ENCODE peak calls at places on chromosomes 16 and 17, in ten cellular contexts. One of them, this sample, is unnamed.

GRCh38 chr16:5461574-5461973 is 364.0 kb upstream of the EEF2KMT start:
- DNase-seq in non-pigmented ciliary epithelial cell: no peak
- DNase-seq in stimulated activated CD4-positive, alpha-beta T cell treated with anti-CD3 and anti-CD28 coated beads, Interleukin-1b, Interleukin-23, amount 100 ng/mL, for 24 hours: no peak
- DNase-seq in EL: no peak
- DNase-seq in adipocyte: no peak
- DNase-seq in myocyte: no peak
- DNase-seq in stimulated activated CD8-positive, alpha-beta memory T cell treated with anti-CD3 and anti-CD28 coated beads, Interleukin-2, amount 100 ng/mL, for 48 hours: no peak
- DNase-seq in fibroblast of lung: no peak
- DNase-seq in bronchial epithelial cell: no peak
- DNase-seq in activated CD4-positive, alpha-beta T cell treated with anti-CD3 and anti-CD28 coated beads, Interleukin-2, amount 10 ng/mL, durations not matched to agents 24 days and 14 days: no peak
- DNase-seq in this sample: no peak

GRCh38 chr17:44324092-44324570 is 492 bp downstream of the SLC25A39 start:
- DNase-seq in bronchial epithelial cell: no peak
- DNase-seq in fibroblast of lung: no peak
- DNase-seq in non-pigmented ciliary epithelial cell: no peak
- DNase-seq in activated CD4-positive, alpha-beta T cell treated with anti-CD3 and anti-CD28 coated beads, Interleukin-2, amount 10 ng/mL, durations not matched to agents 24 days and 14 days: no peak
- DNase-seq in myocyte: peak; percentile 12
- DNase-seq in EL: peak; percentile 30
- DNase-seq in stimulated activated CD8-positive, alpha-beta memory T cell treated with anti-CD3 and anti-CD28 coated beads, Interleukin-2, amount 100 ng/mL, for 48 hours: no peak
- DNase-seq in adipocyte: peak; percentile 53
- DNase-seq in stimulated activated CD4-positive, alpha-beta T cell treated with anti-CD3 and anti-CD28 coated beads, Interleukin-1b, Interleukin-23, amount 100 ng/mL, for 24 hours: no peak
- DNase-seq in this sample: no peak

GRCh38 chr16:798666-799065 is 1.9 kb downstream of the GNG13 start:
- DNase-seq in stimulated activated CD8-positive, alpha-beta memory T cell treated with anti-CD3 and anti-CD28 coated beads, Interleukin-2, amount 100 ng/mL, for 48 hours: no peak
- DNase-seq in activated CD4-positive, alpha-beta T cell treated with anti-CD3 and anti-CD28 coated beads, Interleukin-2, amount 10 ng/mL, durations not matched to agents 24 days and 14 days: no peak
- DNase-seq in myocyte: no peak
- DNase-seq in fibroblast of lung: no peak
- DNase-seq in non-pigmented ciliary epithelial cell: no peak
- DNase-seq in bronchial epithelial cell: no peak
- DNase-seq in EL: no peak
- DNase-seq in adipocyte: no peak
- DNase-seq in stimulated activated CD4-positive, alpha-beta T cell treated with anti-CD3 and anti-CD28 coated beads, Interleukin-1b, Interleukin-23, amount 100 ng/mL, for 24 hours: no peak
- DNase-seq in this sample: no peak

GRCh38 chr16:4681471-4682083 is 11.8 kb upstream of the NUDT16L1 start:
- DNase-seq in EL: no peak
- DNase-seq in stimulated activated CD8-positive, alpha-beta memory T cell treated with anti-CD3 and anti-CD28 coated beads, Interleukin-2, amount 100 ng/mL, for 48 hours: no peak
- DNase-seq in activated CD4-positive, alpha-beta T cell treated with anti-CD3 and anti-CD28 coated beads, Interleukin-2, amount 10 ng/mL, durations not matched to agents 24 days and 14 days: peak; percentile 66
- DNase-seq in stimulated activated CD4-positive, alpha-beta T cell treated with anti-CD3 and anti-CD28 coated beads, Interleukin-1b, Interleukin-23, amount 100 ng/mL, for 24 hours: no peak
- DNase-seq in bronchial epithelial cell: no peak
- DNase-seq in non-pigmented ciliary epithelial cell: no peak
- DNase-seq in adipocyte: no peak
- DNase-seq in myocyte: no peak
- DNase-seq in fibroblast of lung: no peak
- DNase-seq in this sample: no peak

GRCh38 chr16:4217246-4218131 is 24.4 kb downstream of the SRL start:
- DNase-seq in EL: no peak
- DNase-seq in adipocyte: no peak
- DNase-seq in activated CD4-positive, alpha-beta T cell treated with anti-CD3 and anti-CD28 coated beads, Interleukin-2, amount 10 ng/mL, durations not matched to agents 24 days and 14 days: no peak
- DNase-seq in fibroblast of lung: peak; percentile 53
- DNase-seq in stimulated activated CD8-positive, alpha-beta memory T cell treated with anti-CD3 and anti-CD28 coated beads, Interleukin-2, amount 100 ng/mL, for 48 hours: no peak
- DNase-seq in myocyte: no peak
- DNase-seq in non-pigmented ciliary epithelial cell: no peak
- DNase-seq in stimulated activated CD4-positive, alpha-beta T cell treated with anti-CD3 and anti-CD28 coated beads, Interleukin-1b, Interleukin-23, amount 100 ng/mL, for 24 hours: no peak
- DNase-seq in bronchial epithelial cell: no peak
- DNase-seq in this sample: no peak

GRCh38 chr16:88077328-88078108 is 126.3 kb downstream of the BANP start:
- DNase-seq in bronchial epithelial cell: no peak
- DNase-seq in stimulated activated CD4-positive, alpha-beta T cell treated with anti-CD3 and anti-CD28 coated beads, Interleukin-1b, Interleukin-23, amount 100 ng/mL, for 24 hours: no peak
- DNase-seq in fibroblast of lung: no peak
- DNase-seq in myocyte: no peak
- DNase-seq in adipocyte: no peak
- DNase-seq in EL: no peak
- DNase-seq in activated CD4-positive, alpha-beta T cell treated with anti-CD3 and anti-CD28 coated beads, Interleukin-2, amount 10 ng/mL, durations not matched to agents 24 days and 14 days: no peak
- DNase-seq in stimulated activated CD8-positive, alpha-beta memory T cell treated with anti-CD3 and anti-CD28 coated beads, Interleukin-2, amount 100 ng/mL, for 48 hours: no peak
- DNase-seq in non-pigmented ciliary epithelial cell: no peak
- DNase-seq in this sample: no peak

GRCh38 chr17:32267690-32268205 is 2.1 kb downstream of the RHBDL3 start:
- DNase-seq in stimulated activated CD4-positive, alpha-beta T cell treated with anti-CD3 and anti-CD28 coated beads, Interleukin-1b, Interleukin-23, amount 100 ng/mL, for 24 hours: peak; percentile 14
- DNase-seq in stimulated activated CD8-positive, alpha-beta memory T cell treated with anti-CD3 and anti-CD28 coated beads, Interleukin-2, amount 100 ng/mL, for 48 hours: no peak
- DNase-seq in activated CD4-positive, alpha-beta T cell treated with anti-CD3 and anti-CD28 coated beads, Interleukin-2, amount 10 ng/mL, durations not matched to agents 24 days and 14 days: peak; percentile 63
- DNase-seq in non-pigmented ciliary epithelial cell: no peak
- DNase-seq in fibroblast of lung: no peak
- DNase-seq in bronchial epithelial cell: peak; percentile 15
- DNase-seq in EL: peak; percentile 50
- DNase-seq in myocyte: no peak
- DNase-seq in adipocyte: peak; percentile 29
- DNase-seq in this sample: no peak

GRCh38 chr17:64992325-64992802 is 64.2 kb downstream of the GNA13 start:
- DNase-seq in non-pigmented ciliary epithelial cell: no peak
- DNase-seq in bronchial epithelial cell: peak; percentile 96
- DNase-seq in fibroblast of lung: no peak
- DNase-seq in activated CD4-positive, alpha-beta T cell treated with anti-CD3 and anti-CD28 coated beads, Interleukin-2, amount 10 ng/mL, durations not matched to agents 24 days and 14 days: no peak
- DNase-seq in stimulated activated CD4-positive, alpha-beta T cell treated with anti-CD3 and anti-CD28 coated beads, Interleukin-1b, Interleukin-23, amount 100 ng/mL, for 24 hours: no peak
- DNase-seq in adipocyte: peak; percentile 47
- DNase-seq in stimulated activated CD8-positive, alpha-beta memory T cell treated with anti-CD3 and anti-CD28 coated beads, Interleukin-2, amount 100 ng/mL, for 48 hours: no peak
- DNase-seq in myocyte: peak; percentile 36
- DNase-seq in EL: peak; percentile 79
- DNase-seq in this sample: peak; percentile 18

GRCh38 chr16:87384162-87384999 is 805 bp upstream of the FBXO31 start:
- DNase-seq in EL: no peak
- DNase-seq in fibroblast of lung: no peak
- DNase-seq in stimulated activated CD4-positive, alpha-beta T cell treated with anti-CD3 and anti-CD28 coated beads, Interleukin-1b, Interleukin-23, amount 100 ng/mL, for 24 hours: peak; percentile 37
- DNase-seq in non-pigmented ciliary epithelial cell: no peak
- DNase-seq in activated CD4-positive, alpha-beta T cell treated with anti-CD3 and anti-CD28 coated beads, Interleukin-2, amount 10 ng/mL, durations not matched to agents 24 days and 14 days: peak; percentile 66
- DNase-seq in bronchial epithelial cell: no peak
- DNase-seq in stimulated activated CD8-positive, alpha-beta memory T cell treated with anti-CD3 and anti-CD28 coated beads, Interleukin-2, amount 100 ng/mL, for 48 hours: peak; percentile 36
- DNase-seq in myocyte: no peak
- DNase-seq in adipocyte: peak; percentile 80
- DNase-seq in this sample: no peak

GRCh38 chr17:70165383-70165782 is 3.9 kb upstream of the KCNJ2 start:
- DNase-seq in bronchial epithelial cell: no peak
- DNase-seq in EL: no peak
- DNase-seq in activated CD4-positive, alpha-beta T cell treated with anti-CD3 and anti-CD28 coated beads, Interleukin-2, amount 10 ng/mL, durations not matched to agents 24 days and 14 days: no peak
- DNase-seq in myocyte: no peak
- DNase-seq in stimulated activated CD4-positive, alpha-beta T cell treated with anti-CD3 and anti-CD28 coated beads, Interleukin-1b, Interleukin-23, amount 100 ng/mL, for 24 hours: no peak
- DNase-seq in non-pigmented ciliary epithelial cell: no peak
- DNase-seq in fibroblast of lung: no peak
- DNase-seq in adipocyte: no peak
- DNase-seq in stimulated activated CD8-positive, alpha-beta memory T cell treated with anti-CD3 and anti-CD28 coated beads, Interleukin-2, amount 100 ng/mL, for 48 hours: no peak
- DNase-seq in this sample: no peak

GRCh38 chr16:3509470-3509928 is 8.7 kb downstream of the CLUAP1 start:
- DNase-seq in adipocyte: no peak
- DNase-seq in bronchial epithelial cell: peak; percentile 64
- DNase-seq in myocyte: peak; percentile 20
- DNase-seq in stimulated activated CD8-positive, alpha-beta memory T cell treated with anti-CD3 and anti-CD28 coated beads, Interleukin-2, amount 100 ng/mL, for 48 hours: peak; percentile 61
- DNase-seq in fibroblast of lung: no peak
- DNase-seq in EL: no peak
- DNase-seq in stimulated activated CD4-positive, alpha-beta T cell treated with anti-CD3 and anti-CD28 coated beads, Interleukin-1b, Interleukin-23, amount 100 ng/mL, for 24 hours: peak; percentile 50
- DNase-seq in activated CD4-positive, alpha-beta T cell treated with anti-CD3 and anti-CD28 coated beads, Interleukin-2, amount 10 ng/mL, durations not matched to agents 24 days and 14 days: peak; percentile 93
- DNase-seq in non-pigmented ciliary epithelial cell: no peak
- DNase-seq in this sample: no peak

GRCh38 chr16:72371307-72372081 is 199.5 kb upstream of the PMFBP1 start:
- DNase-seq in activated CD4-positive, alpha-beta T cell treated with anti-CD3 and anti-CD28 coated beads, Interleukin-2, amount 10 ng/mL, durations not matched to agents 24 days and 14 days: no peak
- DNase-seq in stimulated activated CD4-positive, alpha-beta T cell treated with anti-CD3 and anti-CD28 coated beads, Interleukin-1b, Interleukin-23, amount 100 ng/mL, for 24 hours: no peak
- DNase-seq in bronchial epithelial cell: peak; percentile 31
- DNase-seq in non-pigmented ciliary epithelial cell: no peak
- DNase-seq in EL: peak; percentile 45
- DNase-seq in stimulated activated CD8-positive, alpha-beta memory T cell treated with anti-CD3 and anti-CD28 coated beads, Interleukin-2, amount 100 ng/mL, for 48 hours: no peak
- DNase-seq in adipocyte: peak; percentile 17
- DNase-seq in myocyte: peak; percentile 11
- DNase-seq in fibroblast of lung: peak; percentile 52
- DNase-seq in this sample: peak; percentile 27

GRCh38 chr17:41697122-41697962 is 8.7 kb downstream of the EIF1 start:
- DNase-seq in bronchial epithelial cell: no peak
- DNase-seq in activated CD4-positive, alpha-beta T cell treated with anti-CD3 and anti-CD28 coated beads, Interleukin-2, amount 10 ng/mL, durations not matched to agents 24 days and 14 days: peak; percentile 62
- DNase-seq in stimulated activated CD8-positive, alpha-beta memory T cell treated with anti-CD3 and anti-CD28 coated beads, Interleukin-2, amount 100 ng/mL, for 48 hours: no peak
- DNase-seq in non-pigmented ciliary epithelial cell: no peak
- DNase-seq in fibroblast of lung: peak; percentile 91
- DNase-seq in adipocyte: peak; percentile 51
- DNase-seq in myocyte: peak; percentile 88
- DNase-seq in stimulated activated CD4-positive, alpha-beta T cell treated with anti-CD3 and anti-CD28 coated beads, Interleukin-1b, Interleukin-23, amount 100 ng/mL, for 24 hours: no peak
- DNase-seq in EL: peak; percentile 31
- DNase-seq in this sample: no peak

GRCh38 chr17:14922421-14922820 is 342.7 kb downstream of the PMP22 start:
- DNase-seq in non-pigmented ciliary epithelial cell: no peak
- DNase-seq in adipocyte: peak; percentile 35
- DNase-seq in stimulated activated CD4-positive, alpha-beta T cell treated with anti-CD3 and anti-CD28 coated beads, Interleukin-1b, Interleukin-23, amount 100 ng/mL, for 24 hours: no peak
- DNase-seq in fibroblast of lung: peak; percentile 51
- DNase-seq in stimulated activated CD8-positive, alpha-beta memory T cell treated with anti-CD3 and anti-CD28 coated beads, Interleukin-2, amount 100 ng/mL, for 48 hours: no peak
- DNase-seq in EL: peak; percentile 30
- DNase-seq in bronchial epithelial cell: no peak
- DNase-seq in activated CD4-positive, alpha-beta T cell treated with anti-CD3 and anti-CD28 coated beads, Interleukin-2, amount 10 ng/mL, durations not matched to agents 24 days and 14 days: no peak
- DNase-seq in myocyte: peak; percentile 4
- DNase-seq in this sample: no peak

GRCh38 chr16:78842950-78843349 is 743.5 kb downstream of the WWOX start:
- DNase-seq in EL: no peak
- DNase-seq in non-pigmented ciliary epithelial cell: no peak
- DNase-seq in fibroblast of lung: no peak
- DNase-seq in bronchial epithelial cell: no peak
- DNase-seq in stimulated activated CD8-positive, alpha-beta memory T cell treated with anti-CD3 and anti-CD28 coated beads, Interleukin-2, amount 100 ng/mL, for 48 hours: no peak
- DNase-seq in myocyte: no peak
- DNase-seq in stimulated activated CD4-positive, alpha-beta T cell treated with anti-CD3 and anti-CD28 coated beads, Interleukin-1b, Interleukin-23, amount 100 ng/mL, for 24 hours: no peak
- DNase-seq in activated CD4-positive, alpha-beta T cell treated with anti-CD3 and anti-CD28 coated beads, Interleukin-2, amount 10 ng/mL, durations not matched to agents 24 days and 14 days: no peak
- DNase-seq in adipocyte: no peak
- DNase-seq in this sample: no peak

GRCh38 chr17:63066158-63066808 is 100.2 kb downstream of the TANC2 start:
- DNase-seq in stimulated activated CD8-positive, alpha-beta memory T cell treated with anti-CD3 and anti-CD28 coated beads, Interleukin-2, amount 100 ng/mL, for 48 hours: no peak
- DNase-seq in fibroblast of lung: no peak
- DNase-seq in adipocyte: no peak
- DNase-seq in stimulated activated CD4-positive, alpha-beta T cell treated with anti-CD3 and anti-CD28 coated beads, Interleukin-1b, Interleukin-23, amount 100 ng/mL, for 24 hours: no peak
- DNase-seq in bronchial epithelial cell: no peak
- DNase-seq in activated CD4-positive, alpha-beta T cell treated with anti-CD3 and anti-CD28 coated beads, Interleukin-2, amount 10 ng/mL, durations not matched to agents 24 days and 14 days: no peak
- DNase-seq in EL: no peak
- DNase-seq in myocyte: no peak
- DNase-seq in non-pigmented ciliary epithelial cell: no peak
- DNase-seq in this sample: no peak

GRCh38 chr16:66103245-66103644 is 263.2 kb upstream of the CDH5 start:
- DNase-seq in EL: peak; percentile 14
- DNase-seq in stimulated activated CD4-positive, alpha-beta T cell treated with anti-CD3 and anti-CD28 coated beads, Interleukin-1b, Interleukin-23, amount 100 ng/mL, for 24 hours: no peak
- DNase-seq in myocyte: no peak
- DNase-seq in fibroblast of lung: peak; percentile 14
- DNase-seq in stimulated activated CD8-positive, alpha-beta memory T cell treated with anti-CD3 and anti-CD28 coated beads, Interleukin-2, amount 100 ng/mL, for 48 hours: no peak
- DNase-seq in activated CD4-positive, alpha-beta T cell treated with anti-CD3 and anti-CD28 coated beads, Interleukin-2, amount 10 ng/mL, durations not matched to agents 24 days and 14 days: no peak
- DNase-seq in bronchial epithelial cell: no peak
- DNase-seq in adipocyte: peak; percentile 23
- DNase-seq in non-pigmented ciliary epithelial cell: no peak
- DNase-seq in this sample: peak; percentile 22

GRCh38 chr17:76951375-76951905 is 83.2 kb downstream of the MGAT5B start:
- DNase-seq in myocyte: no peak
- DNase-seq in fibroblast of lung: no peak
- DNase-seq in stimulated activated CD4-positive, alpha-beta T cell treated with anti-CD3 and anti-CD28 coated beads, Interleukin-1b, Interleukin-23, amount 100 ng/mL, for 24 hours: no peak
- DNase-seq in EL: no peak
- DNase-seq in stimulated activated CD8-positive, alpha-beta memory T cell treated with anti-CD3 and anti-CD28 coated beads, Interleukin-2, amount 100 ng/mL, for 48 hours: no peak
- DNase-seq in adipocyte: no peak
- DNase-seq in bronchial epithelial cell: no peak
- DNase-seq in activated CD4-positive, alpha-beta T cell treated with anti-CD3 and anti-CD28 coated beads, Interleukin-2, amount 10 ng/mL, durations not matched to agents 24 days and 14 days: no peak
- DNase-seq in non-pigmented ciliary epithelial cell: no peak
- DNase-seq in this sample: no peak

GRCh38 chr16:78704421-78704820 is 605.0 kb downstream of the WWOX start:
- DNase-seq in non-pigmented ciliary epithelial cell: no peak
- DNase-seq in activated CD4-positive, alpha-beta T cell treated with anti-CD3 and anti-CD28 coated beads, Interleukin-2, amount 10 ng/mL, durations not matched to agents 24 days and 14 days: no peak
- DNase-seq in bronchial epithelial cell: no peak
- DNase-seq in stimulated activated CD4-positive, alpha-beta T cell treated with anti-CD3 and anti-CD28 coated beads, Interleukin-1b, Interleukin-23, amount 100 ng/mL, for 24 hours: no peak
- DNase-seq in adipocyte: no peak
- DNase-seq in fibroblast of lung: peak; percentile 42
- DNase-seq in EL: no peak
- DNase-seq in myocyte: no peak
- DNase-seq in stimulated activated CD8-positive, alpha-beta memory T cell treated with anti-CD3 and anti-CD28 coated beads, Interleukin-2, amount 100 ng/mL, for 48 hours: no peak
- DNase-seq in this sample: no peak

GRCh38 chr17:15154618-15155017 is 110.5 kb downstream of the PMP22 start:
- DNase-seq in stimulated activated CD4-positive, alpha-beta T cell treated with anti-CD3 and anti-CD28 coated beads, Interleukin-1b, Interleukin-23, amount 100 ng/mL, for 24 hours: no peak
- DNase-seq in activated CD4-positive, alpha-beta T cell treated with anti-CD3 and anti-CD28 coated beads, Interleukin-2, amount 10 ng/mL, durations not matched to agents 24 days and 14 days: no peak
- DNase-seq in stimulated activated CD8-positive, alpha-beta memory T cell treated with anti-CD3 and anti-CD28 coated beads, Interleukin-2, amount 100 ng/mL, for 48 hours: no peak
- DNase-seq in EL: no peak
- DNase-seq in bronchial epithelial cell: peak; percentile 7
- DNase-seq in non-pigmented ciliary epithelial cell: no peak
- DNase-seq in adipocyte: peak; percentile 72
- DNase-seq in fibroblast of lung: peak; percentile 37
- DNase-seq in myocyte: no peak
- DNase-seq in this sample: no peak

GRCh38 chr16:85168732-85169256 is 56.5 kb upstream of the CIBAR2 start:
- DNase-seq in stimulated activated CD4-positive, alpha-beta T cell treated with anti-CD3 and anti-CD28 coated beads, Interleukin-1b, Interleukin-23, amount 100 ng/mL, for 24 hours: no peak
- DNase-seq in bronchial epithelial cell: no peak
- DNase-seq in adipocyte: peak; percentile 81
- DNase-seq in myocyte: peak; percentile 60
- DNase-seq in stimulated activated CD8-positive, alpha-beta memory T cell treated with anti-CD3 and anti-CD28 coated beads, Interleukin-2, amount 100 ng/mL, for 48 hours: no peak
- DNase-seq in EL: peak; percentile 71
- DNase-seq in fibroblast of lung: peak; percentile 61
- DNase-seq in activated CD4-positive, alpha-beta T cell treated with anti-CD3 and anti-CD28 coated beads, Interleukin-2, amount 10 ng/mL, durations not matched to agents 24 days and 14 days: no peak
- DNase-seq in non-pigmented ciliary epithelial cell: no peak
- DNase-seq in this sample: no peak

GRCh38 chr17:5892897-5893656 is 177.1 kb upstream of the WSCD1 start:
- DNase-seq in non-pigmented ciliary epithelial cell: no peak
- DNase-seq in adipocyte: no peak
- DNase-seq in stimulated activated CD4-positive, alpha-beta T cell treated with anti-CD3 and anti-CD28 coated beads, Interleukin-1b, Interleukin-23, amount 100 ng/mL, for 24 hours: no peak
- DNase-seq in fibroblast of lung: no peak
- DNase-seq in activated CD4-positive, alpha-beta T cell treated with anti-CD3 and anti-CD28 coated beads, Interleukin-2, amount 10 ng/mL, durations not matched to agents 24 days and 14 days: no peak
- DNase-seq in bronchial epithelial cell: no peak
- DNase-seq in EL: no peak
- DNase-seq in myocyte: no peak
- DNase-seq in stimulated activated CD8-positive, alpha-beta memory T cell treated with anti-CD3 and anti-CD28 coated beads, Interleukin-2, amount 100 ng/mL, for 48 hours: no peak
- DNase-seq in this sample: no peak

GRCh38 chr16:8137581-8137980 is 452.7 kb downstream of the TMEM114 start:
- DNase-seq in stimulated activated CD4-positive, alpha-beta T cell treated with anti-CD3 and anti-CD28 coated beads, Interleukin-1b, Interleukin-23, amount 100 ng/mL, for 24 hours: no peak
- DNase-seq in myocyte: no peak
- DNase-seq in adipocyte: no peak
- DNase-seq in activated CD4-positive, alpha-beta T cell treated with anti-CD3 and anti-CD28 coated beads, Interleukin-2, amount 10 ng/mL, durations not matched to agents 24 days and 14 days: no peak
- DNase-seq in stimulated activated CD8-positive, alpha-beta memory T cell treated with anti-CD3 and anti-CD28 coated beads, Interleukin-2, amount 100 ng/mL, for 48 hours: no peak
- DNase-seq in bronchial epithelial cell: no peak
- DNase-seq in non-pigmented ciliary epithelial cell: no peak
- DNase-seq in fibroblast of lung: no peak
- DNase-seq in EL: no peak
- DNase-seq in this sample: no peak

GRCh38 chr17:79681628-79682261 is 49.0 kb upstream of the ENPP7 start:
- DNase-seq in activated CD4-positive, alpha-beta T cell treated with anti-CD3 and anti-CD28 coated beads, Interleukin-2, amount 10 ng/mL, durations not matched to agents 24 days and 14 days: no peak
- DNase-seq in bronchial epithelial cell: no peak
- DNase-seq in adipocyte: no peak
- DNase-seq in myocyte: no peak
- DNase-seq in stimulated activated CD4-positive, alpha-beta T cell treated with anti-CD3 and anti-CD28 coated beads, Interleukin-1b, Interleukin-23, amount 100 ng/mL, for 24 hours: no peak
- DNase-seq in EL: no peak
- DNase-seq in fibroblast of lung: no peak
- DNase-seq in non-pigmented ciliary epithelial cell: no peak
- DNase-seq in stimulated activated CD8-positive, alpha-beta memory T cell treated with anti-CD3 and anti-CD28 coated beads, Interleukin-2, amount 100 ng/mL, for 48 hours: no peak
- DNase-seq in this sample: no peak

GRCh38 chr17:76199466-76199865 is 40.8 kb downstream of the RNF157 start:
- DNase-seq in adipocyte: no peak
- DNase-seq in EL: no peak
- DNase-seq in bronchial epithelial cell: no peak
- DNase-seq in myocyte: no peak
- DNase-seq in stimulated activated CD4-positive, alpha-beta T cell treated with anti-CD3 and anti-CD28 coated beads, Interleukin-1b, Interleukin-23, amount 100 ng/mL, for 24 hours: no peak
- DNase-seq in fibroblast of lung: no peak
- DNase-seq in activated CD4-positive, alpha-beta T cell treated with anti-CD3 and anti-CD28 coated beads, Interleukin-2, amount 10 ng/mL, durations not matched to agents 24 days and 14 days: peak; percentile 84
- DNase-seq in non-pigmented ciliary epithelial cell: no peak
- DNase-seq in stimulated activated CD8-positive, alpha-beta memory T cell treated with anti-CD3 and anti-CD28 coated beads, Interleukin-2, amount 100 ng/mL, for 48 hours: peak; percentile 45
- DNase-seq in this sample: no peak

GRCh38 chr16:70804729-70805169 is 3.8 kb upstream of the VAC14 start:
- DNase-seq in fibroblast of lung: no peak
- DNase-seq in bronchial epithelial cell: no peak
- DNase-seq in EL: no peak
- DNase-seq in stimulated activated CD8-positive, alpha-beta memory T cell treated with anti-CD3 and anti-CD28 coated beads, Interleukin-2, amount 100 ng/mL, for 48 hours: no peak
- DNase-seq in activated CD4-positive, alpha-beta T cell treated with anti-CD3 and anti-CD28 coated beads, Interleukin-2, amount 10 ng/mL, durations not matched to agents 24 days and 14 days: peak; percentile 52
- DNase-seq in adipocyte: no peak
- DNase-seq in stimulated activated CD4-positive, alpha-beta T cell treated with anti-CD3 and anti-CD28 coated beads, Interleukin-1b, Interleukin-23, amount 100 ng/mL, for 24 hours: no peak
- DNase-seq in non-pigmented ciliary epithelial cell: no peak
- DNase-seq in myocyte: no peak
- DNase-seq in this sample: no peak

GRCh38 chr17:48488548-48489106 is 42.2 kb downstream of the HOXB1 start:
- DNase-seq in activated CD4-positive, alpha-beta T cell treated with anti-CD3 and anti-CD28 coated beads, Interleukin-2, amount 10 ng/mL, durations not matched to agents 24 days and 14 days: peak; percentile 68
- DNase-seq in adipocyte: no peak
- DNase-seq in bronchial epithelial cell: no peak
- DNase-seq in EL: no peak
- DNase-seq in non-pigmented ciliary epithelial cell: no peak
- DNase-seq in fibroblast of lung: no peak
- DNase-seq in stimulated activated CD4-positive, alpha-beta T cell treated with anti-CD3 and anti-CD28 coated beads, Interleukin-1b, Interleukin-23, amount 100 ng/mL, for 24 hours: no peak
- DNase-seq in stimulated activated CD8-positive, alpha-beta memory T cell treated with anti-CD3 and anti-CD28 coated beads, Interleukin-2, amount 100 ng/mL, for 48 hours: no peak
- DNase-seq in myocyte: no peak
- DNase-seq in this sample: no peak

GRCh38 chr17:39722965-39723848 is 7.1 kb downstream of the MIEN1 start:
- DNase-seq in adipocyte: no peak
- DNase-seq in non-pigmented ciliary epithelial cell: no peak
- DNase-seq in stimulated activated CD8-positive, alpha-beta memory T cell treated with anti-CD3 and anti-CD28 coated beads, Interleukin-2, amount 100 ng/mL, for 48 hours: peak; percentile 26
- DNase-seq in EL: no peak
- DNase-seq in fibroblast of lung: no peak
- DNase-seq in myocyte: no peak
- DNase-seq in activated CD4-positive, alpha-beta T cell treated with anti-CD3 and anti-CD28 coated beads, Interleukin-2, amount 10 ng/mL, durations not matched to agents 24 days and 14 days: peak; percentile 69
- DNase-seq in stimulated activated CD4-positive, alpha-beta T cell treated with anti-CD3 and anti-CD28 coated beads, Interleukin-1b, Interleukin-23, amount 100 ng/mL, for 24 hours: no peak
- DNase-seq in bronchial epithelial cell: no peak
- DNase-seq in this sample: no peak

This sample was measured in brain microvascular endothelial cell.